ENCODE peak calls at places on chromosome 19, in four cellular contexts. P, T, L and W are unnamed samples.

GRCh38 chr19:49801966-49802661 is 11.0 kb downstream of the FUZ start:
- DNase-seq in P (no peak), L (no peak), T (no peak), W (peak)

GRCh38 chr19:16628984-16629691 is 1.1 kb upstream of the MED26 start:
- DNase-seq in T (no peak), L (no peak), P (peak), W (no peak)

GRCh38 chr19:1967087-1967608 is 26.2 kb downstream of the CSNK1G2 start:
- DNase-seq in P (no peak), L (no peak), T (no peak), W (no peak)

GRCh38 chr19:7916137-7916907 is 1.7 kb downstream of the TGFBR3L start:
- DNase-seq in T (no peak), P (no peak), L (no peak), W (peak)

GRCh38 chr19:35710784-35711723 is 6.7 kb downstream of the ZBTB32 start:
- DNase-seq in P (peak), T (peak), L (no peak), W (no peak)

GRCh38 chr19:18995804-18996241 is 37.5 kb downstream of the SUGP2 start:
- DNase-seq in P (no peak), L (peak), T (peak), W (peak)

GRCh38 chr19:36103842-36104552 is 6.9 kb upstream of the OVOL3 start:
- DNase-seq in T (no peak), P (no peak), L (peak), W (no peak)

GRCh38 chr19:53463263-53463662 is 4.3 kb upstream of the ZNF813 start:
- DNase-seq in L (peak), P (no peak), T (no peak), W (no peak)

GRCh38 chr19:15469513-15470297 is 5.4 kb upstream of the RASAL3 start:
- DNase-seq in T (no peak), L (no peak), P (no peak), W (no peak)

GRCh38 chr19:57016076-57016475 is 103.7 kb upstream of the USP29 start:
- DNase-seq in L (no peak), T (no peak), P (no peak), W (no peak)

GRCh38 chr19:29811125-29812079 is at the start of gene CCNE1:
- DNase-seq in L (peak), T (peak), P (no peak), W (peak)

GRCh38 chr19:15330801-15331418 is 1.4 kb downstream of the BRD4 start:
- DNase-seq in P (no peak), L (peak), T (no peak), W (no peak)

GRCh38 chr19:19406878-19407639 is 1.6 kb downstream of the GATAD2A start:
- DNase-seq in P (no peak), L (no peak), T (no peak), W (peak)

GRCh38 chr19:18386543-18387251 is 739 bp downstream of the GDF15 start:
- DNase-seq in L (peak), P (no peak), T (no peak), W (no peak)

GRCh38 chr19:55642153-55643002 is 1.1 kb upstream of the ZNF581 start:
- DNase-seq in T (no peak), P (no peak), L (peak), W (no peak)

GRCh38 chr19:55638864-55639359 is 1.9 kb upstream of the ZNF580 start:
- DNase-seq in P (no peak), T (no peak), L (no peak), W (peak)

GRCh38 chr19:55641376-55642152 is 762 bp downstream of the ZNF580 start:
- DNase-seq in T (no peak), L (no peak), P (no peak), W (no peak)

GRCh38 chr19:55640577-55641375 is at the start of gene ZNF580:
- DNase-seq in P (no peak), L (peak), T (peak), W (peak)

GRCh38 chr19:55640043-55640576 is 692 bp upstream of the ZNF580 start:
- DNase-seq in T (no peak), P (no peak), L (peak), W (peak)
- TF ChIP-seq SPI1 in T (no peak), P (no peak), L (no peak), W (no peak)

DNA sequence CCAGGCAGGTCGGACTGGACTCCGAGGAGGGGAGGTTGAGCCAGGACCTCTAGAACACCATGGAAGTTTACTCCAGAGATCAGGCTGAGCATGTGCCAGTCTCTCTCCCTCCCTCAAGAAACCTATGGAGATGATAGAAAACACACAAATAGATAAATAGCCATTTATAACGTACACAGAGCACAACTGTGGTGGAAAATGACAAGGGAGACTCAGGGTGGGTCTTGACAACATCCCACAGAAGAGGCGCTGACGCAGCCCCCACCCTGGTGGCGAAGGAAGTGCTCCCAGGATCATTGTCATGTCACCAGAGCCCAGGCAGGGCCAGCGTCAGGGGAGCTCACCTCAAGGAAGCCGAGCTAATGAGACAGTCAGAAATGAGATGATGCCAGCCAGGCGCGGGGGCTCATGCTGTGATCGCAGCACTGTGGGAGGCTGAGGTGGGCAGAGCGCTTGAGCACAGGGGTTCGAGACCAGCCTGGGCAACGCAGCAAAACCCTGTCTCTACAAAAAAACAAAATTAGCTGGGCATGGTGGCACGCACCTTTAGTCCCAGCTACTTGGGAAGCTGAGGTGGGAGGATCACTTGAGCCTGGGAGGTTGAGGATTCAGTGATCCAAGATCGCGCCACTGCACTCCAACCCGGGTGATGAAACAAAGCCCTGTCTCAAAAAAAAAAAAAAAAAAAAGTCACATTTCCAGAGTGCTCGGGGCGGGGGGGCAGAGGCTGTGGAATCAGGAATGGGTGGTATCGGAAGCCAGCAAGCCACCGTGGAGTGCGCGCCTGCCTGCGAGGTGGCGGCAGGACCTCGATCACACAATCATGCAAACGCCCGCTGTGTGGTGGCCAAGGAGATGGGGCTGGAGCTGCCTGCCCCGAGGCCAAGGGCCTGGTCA is 178.4 kb downstream of the KDM4B start:
- DNase-seq in T (no peak), P (no peak), L (no peak), W (no peak)
- TF ChIP-seq SPI1 in T (no peak), P (no peak), L (no peak), W (no peak)

DNA sequence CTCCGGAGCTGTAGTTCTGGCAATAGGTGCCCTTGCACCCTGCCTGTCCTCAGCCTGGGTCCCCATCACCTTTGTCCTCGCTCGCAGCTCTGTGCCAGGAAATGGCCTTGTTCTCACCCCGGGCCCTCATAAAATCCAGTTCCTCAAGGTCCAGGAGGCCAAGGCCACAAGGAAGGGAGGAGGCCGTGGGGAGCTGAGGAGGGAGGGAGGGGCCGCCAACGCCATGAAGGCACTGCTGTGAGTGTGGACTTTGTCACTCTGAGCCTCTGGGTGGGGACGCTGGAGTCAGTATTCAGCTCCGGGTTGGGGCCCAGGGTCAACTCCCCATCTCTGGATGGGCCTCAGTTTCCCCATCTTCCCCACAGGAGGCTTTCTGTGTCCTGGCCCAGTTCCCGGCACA is 9.2 kb upstream of the GNA11 start:
- DNase-seq in P (no peak), L (no peak), T (no peak), W (no peak)
- TF ChIP-seq SPI1 in P (no peak), L (no peak), T (no peak), W (no peak)

GRCh38 chr19:39937094-39937493 is 2.7 kb upstream of the FCGBP start:
- DNase-seq in T (no peak), P (peak), L (no peak), W (no peak)
- TF ChIP-seq SPI1 in T (no peak), P (no peak), L (no peak), W (no peak)

DNA sequence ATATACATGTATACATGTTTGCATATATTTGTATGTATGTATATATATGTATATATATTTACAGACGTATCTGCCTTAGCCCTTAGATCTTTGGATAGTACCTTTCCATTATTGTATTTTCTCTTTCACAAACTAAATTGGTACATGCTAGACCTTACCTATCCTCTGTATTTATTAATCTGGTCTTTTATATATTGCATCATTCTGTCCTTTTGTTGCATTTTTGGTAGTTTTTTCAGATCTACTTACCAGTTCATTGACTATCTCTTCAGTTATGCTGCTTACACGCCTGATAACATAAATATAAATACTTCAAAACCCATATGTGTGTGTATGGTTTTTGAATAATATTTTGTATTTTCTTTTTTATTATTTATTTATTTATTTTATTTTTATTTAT is 11.7 kb downstream of the ZNF613 start:
- DNase-seq in P (no peak), L (no peak), T (no peak), W (no peak)
- TF ChIP-seq SPI1 in P (no peak), L (no peak), T (no peak), W (no peak)

GRCh38 chr19:4081441-4082129 is 14.9 kb upstream of the ZBTB7A start:
- DNase-seq in L (peak), P (no peak), T (no peak), W (no peak)

GRCh38 chr19:4084547-4084877 is 17.8 kb upstream of the ZBTB7A start:
- DNase-seq in L (no peak), T (no peak), P (no peak), W (no peak)

GRCh38 chr19:4082172-4082571 is 15.5 kb upstream of the ZBTB7A start:
- DNase-seq in L (no peak), T (no peak), P (no peak), W (no peak)

GRCh38 chr19:4086336-4086953 is 19.7 kb upstream of the ZBTB7A start:
- DNase-seq in L (no peak), T (no peak), P (no peak), W (no peak)

DNA sequence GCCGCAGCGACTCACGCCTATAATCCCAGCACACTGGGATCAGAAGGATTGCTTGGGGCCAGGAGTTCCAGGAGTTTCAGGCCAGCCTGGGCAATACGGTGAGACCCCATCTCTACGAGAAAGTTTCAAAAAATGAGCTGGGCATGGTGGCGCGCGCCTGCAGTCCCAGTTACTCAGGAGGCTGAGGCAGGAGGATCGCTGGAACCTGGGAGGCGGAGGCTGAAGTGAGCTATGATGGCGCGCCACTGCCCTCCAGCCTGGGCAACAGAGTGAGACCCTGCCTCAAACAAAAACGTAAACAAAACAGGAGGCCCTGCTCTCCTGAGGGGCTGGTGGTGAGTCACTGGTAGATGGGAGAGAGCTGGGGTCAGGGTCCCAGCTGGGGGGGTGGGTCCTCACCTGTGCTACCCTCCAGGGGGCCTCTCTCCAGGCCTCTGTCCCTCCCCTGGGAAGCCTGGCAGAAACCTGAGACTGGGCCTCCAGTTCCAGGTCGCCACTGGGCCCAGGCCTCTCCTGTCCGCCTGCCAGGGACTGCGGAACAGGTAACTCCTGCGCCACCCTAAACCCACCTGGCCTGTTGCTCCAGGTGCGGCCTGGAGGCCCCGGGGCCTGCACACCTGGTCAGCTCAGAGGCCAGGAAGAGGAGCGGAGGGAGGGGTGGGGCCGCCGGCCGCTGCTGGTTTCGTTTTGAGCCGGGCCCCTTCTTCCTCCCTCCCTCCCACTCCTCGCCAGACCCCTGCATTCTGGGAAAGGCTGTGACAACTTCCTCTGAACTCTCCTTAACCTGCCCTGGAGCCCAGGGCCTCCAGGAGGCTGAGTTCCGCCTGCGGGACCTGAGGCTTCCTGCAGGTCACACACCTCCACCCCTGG is 17.2 kb upstream of the ZBTB7A start:
- DNase-seq in L (no peak), T (peak), P (no peak), W (peak)
- TF ChIP-seq SPI1 in L (no peak), T (peak), P (no peak), W (peak)

GRCh38 chr19:31282346-31282745 is 66.9 kb downstream of the TSHZ3 start:
- DNase-seq in P (no peak), L (no peak), T (no peak), W (no peak)
- TF ChIP-seq SPI1 in P (no peak), L (no peak), T (no peak), W (no peak)

GRCh38 chr19:934865-935422 is 9.1 kb downstream of the ARID3A start:
- DNase-seq in T (no peak), P (no peak), L (no peak), W (peak)
- TF ChIP-seq SPI1 in T (no peak), P (no peak), L (no peak), W (peak)